ENCODE peak calls at places on chromosomes 12 and 14, in four cellular contexts. One of them, this sample, is unnamed.

GRCh38 chr12:104955703-104956102 is 2.4 kb downstream of the SLC41A2 start:
- DNase-seq in IMR-90: no peak
- DNase-seq in GM23338: no peak
- DNase-seq in body of pancreas: no peak
- DNase-seq in this sample: no peak

GRCh38 chr14:31169877-31170276 is 37.7 kb downstream of the HECTD1 start:
- DNase-seq in IMR-90: no peak
- DNase-seq in GM23338: no peak
- DNase-seq in body of pancreas: no peak
- DNase-seq in this sample: no peak

GRCh38 chr14:77638738-77639137 is 22.3 kb upstream of the SPTLC2 start:
- DNase-seq in IMR-90: peak; percentile 97
- DNase-seq in GM23338: no peak
- DNase-seq in body of pancreas: no peak
- DNase-seq in this sample: no peak

GRCh38 chr14:65210118-65210826 is 108.0 kb upstream of the MAX start:
- DNase-seq in IMR-90: peak; percentile 29
- DNase-seq in GM23338: no peak
- DNase-seq in body of pancreas: no peak
- DNase-seq in this sample: no peak

GRCh38 chr14:33297565-33297964 is 358.9 kb downstream of the NPAS3 start:
- DNase-seq in IMR-90: no peak
- DNase-seq in GM23338: peak; percentile 48
- DNase-seq in body of pancreas: no peak
- DNase-seq in this sample: no peak

GRCh38 chr12:8780389-8780788 is 42.0 kb upstream of the A2ML1 start:
- DNase-seq in IMR-90: peak; percentile 44
- DNase-seq in GM23338: peak; percentile 78
- DNase-seq in body of pancreas: no peak
- DNase-seq in this sample: no peak

GRCh38 chr12:104280703-104281458 is 22.7 kb upstream of the EID3 start:
- DNase-seq in IMR-90: peak; percentile 97
- DNase-seq in GM23338: no peak
- DNase-seq in body of pancreas: no peak
- DNase-seq in this sample: no peak

GRCh38 chr14:68627868-68628604 is 164.8 kb downstream of the ZFP36L1 start:
- DNase-seq in IMR-90: no peak
- DNase-seq in GM23338: peak; percentile 87
- DNase-seq in body of pancreas: peak; percentile 81
- DNase-seq in this sample: no peak

GRCh38 chr14:69554500-69554899 is 20.2 kb downstream of the CCDC177 start:
- DNase-seq in IMR-90: no peak
- DNase-seq in GM23338: no peak
- DNase-seq in body of pancreas: peak; percentile 52
- DNase-seq in this sample: no peak

GRCh38 chr14:81211844-81212243 is 8.9 kb downstream of the GTF2A1 start:
- DNase-seq in IMR-90: peak; percentile 17
- DNase-seq in GM23338: peak; percentile 27
- DNase-seq in body of pancreas: peak; percentile 56
- DNase-seq in this sample: no peak

GRCh38 chr12:53036802-53037201 is 13.1 kb upstream of the TNS2 start:
- DNase-seq in IMR-90: no peak
- DNase-seq in GM23338: no peak
- DNase-seq in body of pancreas: no peak
- DNase-seq in this sample: no peak

GRCh38 chr14:56461876-56462275 is 117.7 kb upstream of the TMEM260 start:
- DNase-seq in IMR-90: no peak
- DNase-seq in GM23338: no peak
- DNase-seq in body of pancreas: no peak
- DNase-seq in this sample: no peak

GRCh38 chr12:62866451-62867082 is 68.4 kb downstream of the PPM1H start:
- DNase-seq in IMR-90: peak; percentile 77
- DNase-seq in GM23338: peak; percentile 72
- DNase-seq in body of pancreas: no peak
- DNase-seq in this sample: peak; percentile 35

GRCh38 chr12:31393004-31393550 is 67.1 kb upstream of the SINHCAF start:
- DNase-seq in IMR-90: no peak
- DNase-seq in GM23338: no peak
- DNase-seq in body of pancreas: no peak
- DNase-seq in this sample: no peak

GRCh38 chr12:123896786-123897185 is 75.8 kb downstream of the CCDC92 start:
- DNase-seq in IMR-90: peak; percentile 20
- DNase-seq in GM23338: no peak
- DNase-seq in body of pancreas: no peak
- DNase-seq in this sample: no peak

GRCh38 chr12:6235499-6235898 is 35.3 kb downstream of the CD9 start:
- DNase-seq in IMR-90: no peak
- DNase-seq in GM23338: no peak
- DNase-seq in body of pancreas: peak; percentile 74
- DNase-seq in this sample: no peak

GRCh38 chr14:68729556-68729955 is 63.3 kb downstream of the ZFP36L1 start:
- DNase-seq in IMR-90: no peak
- DNase-seq in GM23338: no peak
- DNase-seq in body of pancreas: no peak
- DNase-seq in this sample: no peak

GRCh38 chr12:53611304-53611703 is 14.9 kb downstream of the ATF7 start:
- DNase-seq in IMR-90: no peak
- DNase-seq in GM23338: no peak
- DNase-seq in body of pancreas: no peak
- DNase-seq in this sample: no peak

GRCh38 chr14:36518031-36518585 is 1.9 kb downstream of the NKX2-1 start:
- DNase-seq in IMR-90: no peak
- DNase-seq in GM23338: peak; percentile 62
- DNase-seq in body of pancreas: no peak
- DNase-seq in this sample: no peak

GRCh38 chr12:110600254-110600653 is 13.7 kb upstream of the TCTN1 start:
- DNase-seq in IMR-90: peak; percentile 72
- DNase-seq in GM23338: peak; percentile 58
- DNase-seq in body of pancreas: no peak
- DNase-seq in this sample: no peak

GRCh38 chr12:9347328-9348127 is 139.3 kb upstream of the PZP start:
- DNase-seq in IMR-90: peak; percentile 13
- DNase-seq in GM23338: no peak
- DNase-seq in body of pancreas: no peak
- DNase-seq in this sample: no peak

GRCh38 chr14:92546347-92547053 is 32.9 kb downstream of the RIN3 start:
- DNase-seq in IMR-90: peak; percentile 82
- DNase-seq in GM23338: no peak
- DNase-seq in body of pancreas: no peak
- DNase-seq in this sample: no peak

GRCh38 chr12:23564454-23564853 is 385.0 kb downstream of the SOX5 start:
- DNase-seq in IMR-90: no peak
- DNase-seq in GM23338: no peak
- DNase-seq in body of pancreas: no peak
- DNase-seq in this sample: no peak

GRCh38 chr12:130868412-130868811 is 3.5 kb upstream of the RAN start:
- DNase-seq in IMR-90: no peak
- DNase-seq in GM23338: no peak
- DNase-seq in body of pancreas: no peak
- DNase-seq in this sample: no peak

GRCh38 chr12:4978737-4979136 is 64.9 kb upstream of the KCNA5 start:
- DNase-seq in IMR-90: no peak
- DNase-seq in GM23338: no peak
- DNase-seq in body of pancreas: no peak
- DNase-seq in this sample: no peak

GRCh38 chr12:51848843-51849735 is 571 bp upstream of the FIGNL2 start:
- DNase-seq in IMR-90: no peak
- DNase-seq in GM23338: peak; percentile 76
- DNase-seq in body of pancreas: no peak
- DNase-seq in this sample: no peak

GRCh38 chr12:93090768-93091172 is 161.7 kb upstream of the EEA1 start:
- DNase-seq in IMR-90: peak; percentile 88
- DNase-seq in GM23338: no peak
- DNase-seq in body of pancreas: no peak
- DNase-seq in this sample: peak; percentile 56

GRCh38 chr12:127083028-127083949 is 1183.7 kb upstream of the TMEM132C start:
- DNase-seq in IMR-90: peak; percentile 65
- DNase-seq in GM23338: peak; percentile 61
- DNase-seq in body of pancreas: peak; percentile 12
- DNase-seq in this sample: peak; percentile 73

GRCh38 chr14:50542941-50543418 is 10.6 kb upstream of the MAP4K5 start:
- DNase-seq in IMR-90: peak; percentile 61
- DNase-seq in GM23338: peak; percentile 77
- DNase-seq in body of pancreas: peak; percentile 59
- DNase-seq in this sample: no peak

GRCh38 chr12:53211476-53212381 is 4.7 kb upstream of the ITGB7 start:
- DNase-seq in IMR-90: no peak
- DNase-seq in GM23338: peak; percentile 69
- DNase-seq in body of pancreas: peak; percentile 36
- DNase-seq in this sample: no peak

GRCh38 chr14:100815478-100816285 is 10.2 kb upstream of the MEG3 start:
- DNase-seq in IMR-90: peak; percentile 87
- DNase-seq in GM23338: no peak
- DNase-seq in body of pancreas: no peak
- DNase-seq in this sample: no peak

DNA sequence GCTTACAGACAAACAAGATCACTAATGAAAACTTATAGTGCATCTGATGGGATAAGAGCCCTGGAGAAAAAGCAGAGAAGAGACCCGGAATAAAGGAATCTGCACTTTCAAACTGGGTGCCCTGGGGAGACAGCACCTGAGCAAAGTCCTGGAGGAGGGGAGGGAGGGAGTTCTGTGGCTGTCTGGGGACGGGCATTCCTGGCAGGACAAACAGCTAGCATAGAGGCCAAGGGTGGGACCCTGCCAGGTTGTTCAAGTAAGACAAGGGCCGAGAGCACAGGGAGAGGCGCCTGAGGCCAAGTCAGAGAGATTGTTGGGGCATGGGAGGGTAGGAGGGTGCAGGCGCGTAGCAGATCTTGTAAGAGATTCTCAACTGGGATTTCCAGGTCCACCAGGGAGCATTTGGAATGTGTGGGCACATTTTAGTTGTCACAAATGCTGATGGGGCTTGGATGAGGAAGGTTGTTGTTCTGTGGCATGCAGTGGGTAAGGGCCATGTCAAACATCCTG is 14.2 kb downstream of the IQSEC3 start:
- DNase-seq in IMR-90: no peak
- DNase-seq in GM23338: no peak
- DNase-seq in body of pancreas: no peak
- DNase-seq in this sample: no peak
- H3K27me3 ChIP-seq in IMR-90: peaks cover 54% of the 10 kb centered on the region
- H3K27me3 ChIP-seq in GM23338: peaks cover 42% of the 10 kb centered on the region
- H3K27me3 ChIP-seq in body of pancreas: no peaks in the 10 kb centered on the region
- H3K27me3 ChIP-seq in this sample: peaks cover 24% of the 10 kb centered on the region

DNA sequence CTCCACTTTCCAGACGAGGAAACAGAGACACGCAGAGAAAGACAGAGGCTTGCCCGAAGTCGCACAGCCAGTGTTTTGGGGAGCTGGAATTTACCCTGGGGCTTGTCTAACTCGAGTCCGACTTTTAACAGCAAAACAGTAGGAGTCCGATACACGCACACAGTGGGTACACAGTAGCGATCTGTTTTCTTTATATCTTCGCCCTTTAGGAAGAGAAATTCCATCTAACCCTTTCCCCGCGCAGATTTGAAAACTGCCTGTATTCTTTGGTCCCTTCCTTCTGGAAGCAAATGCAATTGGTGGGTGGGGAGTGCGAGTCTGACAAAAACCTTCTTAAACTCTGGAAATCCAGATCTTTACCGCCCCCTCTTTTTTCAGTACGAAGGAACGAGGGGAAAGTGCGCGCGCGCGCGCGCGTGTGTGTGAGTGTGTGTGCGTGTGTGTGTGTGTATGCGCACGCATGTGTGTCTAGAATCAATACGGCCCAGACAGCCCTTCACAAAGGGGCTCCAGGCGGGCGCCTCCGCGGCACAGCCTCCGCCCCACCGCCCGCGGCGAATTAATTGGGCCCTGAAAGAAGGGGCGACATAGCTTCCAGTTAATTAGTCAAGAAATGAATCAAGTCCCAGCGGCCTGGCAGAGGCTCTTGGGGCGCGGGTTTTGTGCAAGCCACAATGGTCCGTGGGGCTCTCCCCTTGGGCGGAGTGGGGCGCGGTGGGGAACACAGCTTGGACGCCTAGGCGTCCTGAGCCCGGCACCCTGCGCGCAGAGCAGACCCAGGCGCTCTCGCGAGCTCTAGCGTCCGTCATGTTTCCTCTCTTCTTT is 14.0 kb upstream of the TBX3 start:
- DNase-seq in IMR-90: no peak
- DNase-seq in GM23338: no peak
- DNase-seq in body of pancreas: no peak
- DNase-seq in this sample: no peak
- H3K4me3 ChIP-seq in IMR-90: peak overlapping the region; percentile 20
- H3K4me3 ChIP-seq in GM23338: peak overlapping the region; percentile 51
- H3K4me3 ChIP-seq in body of pancreas: no peak overlapping the region
- H3K4me3 ChIP-seq in this sample: no peak overlapping the region

DNA sequence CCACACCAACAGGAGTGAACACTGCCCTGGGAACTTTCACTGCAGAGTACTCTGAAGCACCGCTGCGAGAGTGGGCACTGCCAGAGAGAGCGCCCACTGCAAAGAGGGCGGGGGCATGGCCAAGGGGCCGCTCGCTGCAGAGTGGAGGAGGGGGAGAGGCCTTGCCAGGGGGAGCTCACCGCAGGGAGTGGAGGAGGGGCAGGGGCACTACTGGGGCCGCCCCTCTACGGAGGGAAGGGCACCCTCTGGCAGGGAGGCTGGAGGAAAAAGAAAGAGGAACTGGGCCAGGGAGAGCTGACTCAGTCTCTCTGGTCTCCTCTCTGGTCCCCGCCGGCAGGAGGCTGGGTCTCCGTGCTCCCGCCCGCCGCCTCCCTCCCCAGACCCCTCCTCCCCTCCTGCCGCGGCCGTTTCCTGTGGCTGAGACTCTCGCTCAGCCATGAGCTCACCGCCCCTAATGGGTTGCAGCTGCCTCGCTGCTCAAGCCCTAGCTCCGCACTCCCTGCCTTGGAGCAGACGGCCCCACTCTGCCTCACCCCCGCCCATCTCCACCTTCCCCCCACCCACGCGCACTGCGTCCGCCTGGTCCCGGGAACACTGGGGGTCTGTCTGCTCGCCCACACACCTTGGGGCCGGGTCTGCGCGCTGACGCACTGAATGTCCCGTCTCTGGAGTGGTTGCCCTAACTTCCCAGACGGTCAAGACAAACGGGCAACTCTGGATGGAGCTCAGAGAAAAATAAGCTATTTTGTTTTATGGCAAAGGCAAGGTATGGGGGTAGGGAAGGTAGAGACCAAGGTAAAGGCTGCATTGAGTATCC is 1.3 kb downstream of the ARHGEF40 start:
- DNase-seq in IMR-90: peak; percentile 95
- DNase-seq in GM23338: peak; percentile 94
- DNase-seq in body of pancreas: peak; percentile 77
- DNase-seq in this sample: no peak
- TF ChIP-seq CTCF in IMR-90: no peak
- TF ChIP-seq CTCF in GM23338: no peak
- TF ChIP-seq CTCF in body of pancreas: peak; percentile 5
- TF ChIP-seq CTCF in this sample: no peak

GRCh38 chr14:67536087-67536486 is 3.0 kb downstream of the PLEKHH1 start:
- DNase-seq in IMR-90: no peak
- DNase-seq in GM23338: no peak
- DNase-seq in body of pancreas: no peak
- DNase-seq in this sample: no peak

GRCh38 chr14:67538501-67538900 is 5.4 kb downstream of the PLEKHH1 start:
- DNase-seq in IMR-90: no peak
- DNase-seq in GM23338: no peak
- DNase-seq in body of pancreas: no peak
- DNase-seq in this sample: no peak

GRCh38 chr14:67541448-67542387 is 8.6 kb downstream of the PLEKHH1 start:
- DNase-seq in IMR-90: no peak
- DNase-seq in GM23338: peak; percentile 80
- DNase-seq in body of pancreas: peak; percentile 76
- DNase-seq in this sample: no peak

GRCh38 chr14:67537736-67538135 is 4.6 kb downstream of the PLEKHH1 start:
- DNase-seq in IMR-90: no peak
- DNase-seq in GM23338: no peak
- DNase-seq in body of pancreas: peak; percentile 44
- DNase-seq in this sample: no peak

GRCh38 chr14:67539116-67539515 is 6.0 kb downstream of the PLEKHH1 start:
- DNase-seq in IMR-90: no peak
- DNase-seq in GM23338: peak; percentile 46
- DNase-seq in body of pancreas: no peak
- DNase-seq in this sample: no peak
- H3K27me3 ChIP-seq in IMR-90: peaks cover 36% of the 10 kb centered on the region
- H3K27me3 ChIP-seq in GM23338: peaks cover 3% of the 10 kb centered on the region
- H3K27me3 ChIP-seq in body of pancreas: no peaks in the 10 kb centered on the region
- H3K27me3 ChIP-seq in this sample: no peaks in the 10 kb centered on the region

This sample was measured in kidney epithelial cell.